ENCODE peak calls at places on chromosomes 2 and 18, in four cellular contexts. N, J, L and H are unnamed samples.

GRCh38 chr2:164066095-164066494 is 330.3 kb upstream of the FIGN start:
- DNase-seq in N (no peak), J (no peak), L (no peak), H (no peak)

GRCh38 chr2:25349397-25349796 is 7.7 kb upstream of the DNMT3A start:
- DNase-seq in L (peak; percentile 79), J (no peak), N (no peak), H (no peak)

GRCh38 chr2:100246163-100247145 is 75.8 kb downstream of the LONRF2 start:
- DNase-seq in J (peak; percentile 28), N (peak; percentile 13), L (no peak), H (no peak)

GRCh38 chr2:72367530-72368225 is 220.0 kb upstream of the CYP26B1 start:
- DNase-seq in N (peak; percentile 82), J (peak; percentile 50), L (peak; percentile 85), H (peak; percentile 77)

GRCh38 chr2:173555833-173556232 is 201.2 kb downstream of the CDCA7 start:
- DNase-seq in J (no peak), N (no peak), L (peak; percentile 31), H (peak; percentile 39)

GRCh38 chr2:76019130-76019529 is 308.4 kb upstream of the GCFC2 start:
- DNase-seq in J (no peak), L (no peak), N (no peak), H (no peak)

GRCh38 chr2:239657992-239658391 is 257.2 kb upstream of the HDAC4 start:
- DNase-seq in N (no peak), J (no peak), L (no peak), H (no peak)

GRCh38 chr2:55498582-55498981 is 20.9 kb upstream of the CFAP36 start:
- DNase-seq in J (no peak), N (no peak), L (no peak), H (no peak)

GRCh38 chr18:56257215-56257614 is 381.2 kb downstream of the TXNL1 start:
- DNase-seq in J (no peak), L (peak; percentile 98), N (no peak), H (peak; percentile 19)

DNA sequence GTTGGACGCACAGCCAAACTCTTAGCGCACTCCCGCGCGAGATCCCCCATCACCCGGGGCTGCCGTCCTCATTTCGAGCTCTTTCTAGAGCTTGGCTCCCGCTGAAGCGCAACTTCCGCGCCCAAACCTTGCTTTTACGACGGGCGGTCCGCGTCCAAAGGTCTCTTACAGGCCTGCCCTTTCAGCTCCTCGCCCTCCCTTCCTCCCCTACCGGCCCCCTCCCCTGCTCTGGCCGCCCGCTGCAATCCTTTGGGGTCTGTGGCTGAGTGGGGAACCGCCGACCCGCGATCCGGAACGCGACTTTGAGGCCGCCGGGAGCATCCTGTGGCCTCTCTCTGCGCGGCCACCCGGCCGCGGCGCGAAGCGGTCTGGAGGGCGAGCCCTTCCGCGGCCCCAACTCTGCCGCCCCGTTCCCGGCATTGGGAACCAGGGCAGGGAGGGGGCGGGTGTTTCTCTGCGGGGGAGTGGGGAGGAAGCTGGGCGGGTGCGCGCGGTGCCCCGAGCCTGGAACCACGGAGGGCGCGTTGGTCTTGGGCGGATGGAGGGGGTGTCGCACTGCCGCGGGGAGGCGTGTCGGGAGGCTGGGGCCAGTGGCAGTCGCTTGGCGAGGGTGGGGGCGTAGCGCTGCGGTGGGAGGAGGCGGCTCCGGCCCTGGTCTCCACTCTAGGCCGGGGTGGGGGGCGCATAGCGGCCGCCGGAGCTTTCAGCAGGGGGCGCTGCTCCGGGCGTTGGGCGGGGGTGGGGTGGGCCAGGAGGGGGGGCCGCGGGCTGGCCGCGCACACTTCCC is at the start of gene GDF7:
- DNase-seq in N (no peak), L (no peak), J (peak; percentile 58), H (no peak)
- TF ChIP-seq EZH2 in N (no peak), L (no peak), J (peak; percentile 99), H (peak; percentile 97)

GRCh38 chr2:12091201-12091806 is 344.9 kb downstream of the LPIN1 start:
- DNase-seq in J (no peak), L (peak; percentile 36), N (no peak), H (no peak)
- TF ChIP-seq EZH2 in J (no peak), L (no peak), N (no peak), H (no peak)

GRCh38 chr2:206267567-206267966 is 6.9 kb upstream of the ZDBF2 start:
- DNase-seq in L (no peak), J (no peak), N (no peak), H (no peak)

GRCh38 chr2:206266130-206267125 is 8.0 kb upstream of the ZDBF2 start:
- DNase-seq in N (no peak), J (no peak), L (no peak), H (no peak)

GRCh38 chr2:206259615-206260426 is 14.6 kb upstream of the ZDBF2 start:
- DNase-seq in N (no peak), J (no peak), L (no peak), H (no peak)

GRCh38 chr2:206260427-206261012 is 13.9 kb upstream of the ZDBF2 start:
- DNase-seq in N (no peak), L (peak; percentile 17), J (no peak), H (peak; percentile 27)

DNA sequence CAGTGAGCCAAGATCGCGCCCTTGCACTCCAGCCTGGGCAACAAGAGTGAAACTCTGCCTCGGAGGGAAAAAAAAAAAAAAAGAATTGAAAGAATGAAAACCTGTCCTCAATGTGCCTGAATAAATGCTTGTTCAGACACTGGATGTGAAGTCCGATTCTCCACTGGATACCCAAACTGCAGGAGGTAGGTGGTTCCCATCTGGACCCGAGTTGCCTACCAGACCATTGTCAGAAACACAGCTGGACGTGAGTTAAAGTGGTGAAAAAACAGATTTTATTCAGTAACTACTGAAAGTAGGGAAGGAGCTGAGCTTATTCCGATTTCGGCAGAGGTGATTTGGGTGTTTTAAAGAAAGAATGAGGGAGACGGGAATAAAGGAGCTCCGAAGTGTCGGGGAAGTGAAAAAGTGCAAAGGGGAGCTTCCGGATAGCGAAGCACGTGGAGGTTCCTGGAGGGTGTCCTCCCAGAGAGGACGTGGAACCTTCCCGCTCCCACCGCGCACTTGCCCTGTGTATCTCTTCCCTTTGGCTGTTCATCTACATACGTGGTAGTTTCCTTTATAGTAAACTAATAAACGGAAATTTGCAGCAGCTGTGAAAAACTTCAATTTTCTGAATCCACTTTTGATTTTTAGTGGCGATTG is 10.4 kb upstream of the ZDBF2 start:
- DNase-seq in L (no peak), J (no peak), N (no peak), H (no peak)
- TF ChIP-seq EZH2 in L (peak; percentile 79), J (peak; percentile 84), N (no peak), H (peak; percentile 60)

GRCh38 chr2:236112466-236112865 is 55.7 kb downstream of the GBX2 start:
- DNase-seq in L (no peak), J (no peak), N (no peak), H (no peak)
- TF ChIP-seq EZH2 in L (no peak), J (no peak), N (no peak), H (no peak)

GRCh38 chr2:66582975-66583842 is 148.3 kb downstream of the MEIS1 start:
- DNase-seq in J (no peak), L (no peak), N (no peak), H (no peak)

GRCh38 chr2:66580343-66580954 is 145.5 kb downstream of the MEIS1 start:
- DNase-seq in N (no peak), L (no peak), J (no peak), H (no peak)

GRCh38 chr2:66579494-66579893 is 144.6 kb downstream of the MEIS1 start:
- DNase-seq in N (no peak), J (no peak), L (no peak), H (no peak)

GRCh38 chr2:66582364-66582974 is 147.5 kb downstream of the MEIS1 start:
- DNase-seq in L (no peak), J (no peak), N (no peak), H (no peak)

DNA sequence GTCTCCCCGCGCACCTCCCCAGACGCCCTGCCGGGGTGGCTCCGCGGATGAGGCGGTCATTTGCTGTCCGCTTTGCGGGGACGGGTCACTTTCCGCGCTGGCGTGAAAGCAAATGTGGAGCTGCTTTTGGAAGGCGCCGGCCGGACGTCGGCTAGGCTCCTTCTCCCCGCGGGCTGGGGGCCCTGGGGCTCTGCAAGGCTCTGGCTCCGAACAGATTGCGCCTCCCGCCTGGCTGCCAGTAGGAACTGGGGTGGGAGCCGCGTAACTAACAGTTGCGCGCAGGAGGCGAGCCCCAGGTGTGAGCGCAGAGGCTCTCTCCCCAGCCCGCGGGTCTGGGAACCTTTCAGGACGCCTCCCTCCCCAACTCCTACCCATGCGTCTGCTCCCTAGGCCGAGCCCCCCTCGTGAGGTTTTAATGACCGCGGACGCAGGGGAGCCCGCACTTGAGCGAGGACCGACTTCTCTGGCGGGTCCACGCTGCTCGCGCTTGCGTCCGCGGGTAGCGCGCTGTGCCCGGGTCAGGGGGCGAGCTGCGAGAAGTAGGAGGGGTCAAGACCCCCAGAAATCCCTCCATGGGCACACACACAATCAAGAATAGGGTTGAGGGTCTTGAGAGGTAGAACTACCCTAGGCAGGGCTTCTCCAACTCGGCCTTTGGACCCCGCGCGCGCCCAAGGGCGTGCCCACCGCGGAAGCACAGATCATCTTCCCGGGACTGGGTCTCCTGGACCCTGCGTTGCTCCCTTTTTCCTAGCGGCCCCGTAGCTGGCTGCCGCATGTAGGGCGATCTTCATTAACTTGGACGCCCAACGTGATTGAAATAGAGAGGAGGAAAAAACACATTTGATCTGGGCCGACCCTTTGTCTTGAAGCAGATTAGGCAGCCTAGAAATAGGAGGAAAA is 146.8 kb downstream of the MEIS1 start:
- DNase-seq in N (no peak), J (peak; percentile 61), L (peak; percentile 43), H (peak; percentile 28)
- TF ChIP-seq EZH2 in N (no peak), J (peak; percentile 93), L (no peak), H (peak; percentile 88)

GRCh38 chr2:203925512-203926158 is 10.9 kb upstream of the ICOS start:
- DNase-seq in N (no peak), L (no peak), J (no peak), H (no peak)
- TF ChIP-seq EZH2 in N (no peak), L (no peak), J (no peak), H (no peak)